ENCODE peak calls at places on chromosomes 16 and 17, in five cellular contexts. U, W, E, P and C are unnamed samples. For H3K9me3, the result is how much of the 10 kb centered on the place peaks cover.

GRCh38 chr16:57277586-57277985 is 6.9 kb downstream of the PLLP start:
- DNase-seq in U (no peak), W (peak), E (no peak), P (no peak), C (peak)

GRCh38 chr16:87686697-87687570 is 78.9 kb downstream of the KLHDC4 start:
- DNase-seq in U (no peak), W (no peak), E (no peak), P (no peak), C (peak)

GRCh38 chr17:45241315-45242011 is 19.8 kb downstream of the FMNL1 start:
- DNase-seq in U (no peak), W (no peak), E (no peak), P (no peak), C (no peak)

GRCh38 chr16:87648236-87648635 is 45.9 kb downstream of the JPH3 start:
- DNase-seq in U (no peak), W (no peak), E (no peak), P (no peak), C (no peak)

GRCh38 chr17:38552343-38552742 is 53.4 kb downstream of the SRCIN1 start:
- DNase-seq in U (no peak), W (no peak), E (no peak), P (no peak), C (no peak)

GRCh38 chr17:57811633-57812280 is 38.1 kb downstream of the MRPS23 start:
- DNase-seq in U (no peak), W (no peak), E (no peak), P (no peak), C (peak)

GRCh38 chr16:85878875-85879274 is 20.1 kb upstream of the IRF8 start:
- DNase-seq in U (no peak), W (peak), E (no peak), P (no peak), C (no peak)

GRCh38 chr17:7932949-7933348 is 943 bp downstream of the CNTROB start:
- DNase-seq in U (peak), W (peak), E (no peak), P (no peak), C (peak)

GRCh38 chr17:80071116-80071980 is 30.0 kb upstream of the GAA start:
- DNase-seq in U (no peak), W (peak), E (peak), P (peak), C (no peak)

GRCh38 chr17:3531266-3532101 is 26.1 kb downstream of the TRPV3 start:
- DNase-seq in U (no peak), W (no peak), E (peak), P (peak), C (no peak)

GRCh38 chr16:55264949-55265348 is 59.1 kb upstream of the IRX6 start:
- DNase-seq in U (no peak), W (no peak), E (no peak), P (no peak), C (peak)

GRCh38 chr16:86880316-86881117 is 302.2 kb downstream of the FOXL1 start:
- DNase-seq in U (no peak), W (peak), E (no peak), P (no peak), C (no peak)

GRCh38 chr17:1746975-1747543 is 4.4 kb downstream of the SERPINF2 start:
- DNase-seq in U (no peak), W (no peak), E (no peak), P (no peak), C (no peak)

GRCh38 chr16:49833055-49833454 is 22.9 kb downstream of the ZNF423 start:
- DNase-seq in U (no peak), W (peak), E (peak), P (peak), C (no peak)

GRCh38 chr17:61324540-61324868 is 75.1 kb upstream of the TBX2 start:
- DNase-seq in U (no peak), W (peak), E (no peak), P (no peak), C (peak)

GRCh38 chr16:983044-984030 is 1.8 kb downstream of the SOX8 start:
- DNase-seq in U (no peak), W (no peak), E (no peak), P (no peak), C (peak)

GRCh38 chr17:18025596-18026407 is 13.2 kb downstream of the ATPAF2 start:
- DNase-seq in U (no peak), W (no peak), E (no peak), P (no peak), C (no peak)

GRCh38 chr17:72065556-72065955 is 55.3 kb upstream of the SOX9 start:
- DNase-seq in U (no peak), W (no peak), E (no peak), P (no peak), C (no peak)

GRCh38 chr17:62188713-62189112 is 123.6 kb upstream of the MED13 start:
- DNase-seq in U (no peak), W (no peak), E (no peak), P (no peak), C (peak)

GRCh38 chr16:35747658-35748455 is 2288.4 kb downstream of the TP53TG3F start:
- DNase-seq in U (no peak), W (no peak), E (no peak), P (no peak), C (no peak)

GRCh38 chr16:35746963-35747657 is 2287.7 kb downstream of the TP53TG3F start:
- DNase-seq in U (no peak), W (no peak), E (no peak), P (no peak), C (no peak)

GRCh38 chr16:35750157-35750689 is 2290.8 kb downstream of the TP53TG3F start:
- DNase-seq in U (no peak), W (no peak), E (no peak), P (no peak), C (no peak)

GRCh38 chr16:35749253-35750141 is 2290.1 kb downstream of the TP53TG3F start:
- DNase-seq in U (no peak), W (no peak), E (peak), P (no peak), C (no peak)

GRCh38 chr16:35748621-35749252 is 2289.3 kb downstream of the TP53TG3F start:
- DNase-seq in U (no peak), W (no peak), E (peak), P (no peak), C (no peak)
- H3K9me3 ChIP-seq in U (under half), W (under half), E (under half), P (under half), C (under half)

GRCh38 chr16:31842864-31843263 is 30.7 kb upstream of the ZNF267 start:
- DNase-seq in U (no peak), W (no peak), E (no peak), P (no peak), C (no peak)
- H3K9me3 ChIP-seq in U (under half), W (under half), E (half or more), P (half or more), C (under half)

GRCh38 chr17:69916761-69917160 is 158.3 kb upstream of the KCNJ16 start:
- DNase-seq in U (no peak), W (no peak), E (no peak), P (no peak), C (no peak)

GRCh38 chr17:69918164-69918563 is 156.9 kb upstream of the KCNJ16 start:
- DNase-seq in U (no peak), W (no peak), E (no peak), P (no peak), C (no peak)

GRCh38 chr17:69921046-69921445 is 154.0 kb upstream of the KCNJ16 start:
- DNase-seq in U (no peak), W (no peak), E (no peak), P (no peak), C (no peak)

GRCh38 chr17:69919789-69920188 is 155.2 kb upstream of the KCNJ16 start:
- DNase-seq in U (no peak), W (no peak), E (no peak), P (no peak), C (no peak)
- H3K9me3 ChIP-seq in U (under half), W (under half), E (under half), P (under half), C (under half)

GRCh38 chr17:39834017-39834416 is 30.1 kb downstream of the IKZF3 start:
- DNase-seq in U (no peak), W (no peak), E (no peak), P (no peak), C (no peak)

GRCh38 chr17:39838784-39839183 is 25.3 kb downstream of the IKZF3 start:
- DNase-seq in U (no peak), W (no peak), E (no peak), P (no peak), C (no peak)

GRCh38 chr17:39838057-39838456 is 26.1 kb downstream of the IKZF3 start:
- DNase-seq in U (no peak), W (no peak), E (no peak), P (no peak), C (no peak)

GRCh38 chr17:39835038-39835786 is 28.9 kb downstream of the IKZF3 start:
- DNase-seq in U (no peak), W (no peak), E (no peak), P (no peak), C (no peak)

GRCh38 chr17:39836117-39836516 is 28.0 kb downstream of the IKZF3 start:
- DNase-seq in U (no peak), W (no peak), E (no peak), P (no peak), C (no peak)
- H3K9me3 ChIP-seq in U (under half), W (under half), E (under half), P (under half), C (under half)

DNA sequence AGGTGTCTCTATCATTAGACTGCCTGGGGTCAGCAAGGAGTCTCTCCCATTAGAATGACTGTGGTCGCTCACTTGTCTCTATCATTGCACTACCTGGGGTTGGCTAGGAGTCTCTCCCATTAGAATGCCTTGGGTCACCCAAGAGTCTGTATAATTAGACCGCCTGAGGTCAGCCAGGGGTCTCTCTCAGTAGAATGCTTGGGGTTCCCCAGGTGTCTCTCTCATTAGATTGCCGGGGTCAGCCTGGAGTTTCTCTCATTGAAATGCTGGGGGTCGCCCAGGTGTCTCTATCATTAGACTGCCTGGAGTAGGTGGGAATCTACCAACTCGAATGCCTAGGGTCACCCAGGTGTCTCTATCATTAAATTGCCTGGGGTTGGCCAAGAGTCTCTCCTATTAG is 2231.6 kb downstream of the TP53TG3F start:
- DNase-seq in U (no peak), W (no peak), E (no peak), P (no peak), C (no peak)
- H3K9me3 ChIP-seq in U (under half), W (under half), E (half or more), P (half or more), C (under half)

GRCh38 chr17:22304667-22305303 is 612.5 kb downstream of the KCNJ18 start:
- DNase-seq in U (no peak), W (no peak), E (no peak), P (no peak), C (no peak)

GRCh38 chr17:22300731-22301352 is 608.5 kb downstream of the KCNJ18 start:
- DNase-seq in U (no peak), W (no peak), E (no peak), P (no peak), C (no peak)

GRCh38 chr17:22301353-22301745 is 609.0 kb downstream of the KCNJ18 start:
- DNase-seq in U (no peak), W (no peak), E (no peak), P (no peak), C (no peak)

GRCh38 chr17:22303865-22304264 is 611.5 kb downstream of the KCNJ18 start:
- DNase-seq in U (no peak), W (no peak), E (no peak), P (no peak), C (no peak)

DNA sequence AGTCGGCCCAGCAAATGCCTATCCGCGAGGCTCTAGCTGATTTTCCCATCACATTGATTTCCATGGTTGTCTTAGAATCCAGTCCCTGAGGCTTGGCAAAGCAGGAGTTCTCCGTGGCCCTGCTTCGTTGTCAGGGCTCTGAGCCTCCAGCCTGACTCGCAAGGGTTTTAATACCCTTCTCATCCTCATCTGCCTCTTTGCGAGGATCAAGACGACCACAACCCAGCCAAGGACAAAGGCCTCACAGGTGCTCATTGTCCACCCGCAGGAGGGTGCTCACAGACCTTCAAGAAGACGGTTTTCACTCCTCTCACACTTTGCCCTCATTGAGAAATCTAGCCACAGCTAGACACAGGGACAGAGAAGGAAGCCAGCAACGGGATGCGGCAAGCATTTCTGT is 610.8 kb downstream of the KCNJ18 start:
- DNase-seq in U (no peak), W (no peak), E (no peak), P (no peak), C (no peak)
- H3K9me3 ChIP-seq in U (under half), W (under half), E (under half), P (under half), C (under half)